ENCODE peak calls at places on chromosomes 16 and 17, in eight cellular contexts. One of them, this sample, is unnamed.

GRCh38 chr17:29091591-29092291 is 48.8 kb downstream of the PIPOX start:
- DNase-seq in adrenal gland: no peak
- DNase-seq in dorsolateral prefrontal cortex: no peak
- DNase-seq in GM06990: no peak
- DNase-seq in choroid plexus epithelial cell: no peak
- DNase-seq in astrocyte of the cerebellum: no peak
- DNase-seq in cardiac fibroblast: no peak
- DNase-seq in skeletal muscle cell: no peak
- DNase-seq in this sample: no peak

GRCh38 chr16:67397451-67397801 is 4.1 kb upstream of the TPPP3 start:
- DNase-seq in adrenal gland: no peak
- DNase-seq in dorsolateral prefrontal cortex: no peak
- DNase-seq in GM06990: no peak
- DNase-seq in choroid plexus epithelial cell: no peak
- DNase-seq in astrocyte of the cerebellum: no peak
- DNase-seq in cardiac fibroblast: no peak
- DNase-seq in skeletal muscle cell: no peak
- DNase-seq in this sample: no peak

GRCh38 chr17:29383687-29384086 is 6.5 kb upstream of the TAOK1 start:
- DNase-seq in adrenal gland: no peak
- DNase-seq in dorsolateral prefrontal cortex: no peak
- DNase-seq in GM06990: no peak
- DNase-seq in choroid plexus epithelial cell: no peak
- DNase-seq in astrocyte of the cerebellum: no peak
- DNase-seq in cardiac fibroblast: peak; percentile 58
- DNase-seq in skeletal muscle cell: no peak
- DNase-seq in this sample: no peak

GRCh38 chr16:57703416-57704010 is 8.9 kb downstream of the DRC7 start:
- DNase-seq in adrenal gland: no peak
- DNase-seq in dorsolateral prefrontal cortex: no peak
- DNase-seq in GM06990: no peak
- DNase-seq in choroid plexus epithelial cell: no peak
- DNase-seq in astrocyte of the cerebellum: no peak
- DNase-seq in cardiac fibroblast: no peak
- DNase-seq in skeletal muscle cell: no peak
- DNase-seq in this sample: no peak

GRCh38 chr17:13323990-13324389 is 277.7 kb downstream of the HS3ST3A1 start:
- DNase-seq in adrenal gland: no peak
- DNase-seq in dorsolateral prefrontal cortex: no peak
- DNase-seq in GM06990: no peak
- DNase-seq in choroid plexus epithelial cell: peak; percentile 36
- DNase-seq in astrocyte of the cerebellum: no peak
- DNase-seq in cardiac fibroblast: no peak
- DNase-seq in skeletal muscle cell: no peak
- DNase-seq in this sample: no peak

GRCh38 chr16:88854306-88855111 is 2.2 kb downstream of the GALNS start:
- DNase-seq in adrenal gland: no peak
- DNase-seq in dorsolateral prefrontal cortex: no peak
- DNase-seq in GM06990: peak; percentile 43
- DNase-seq in choroid plexus epithelial cell: no peak
- DNase-seq in astrocyte of the cerebellum: no peak
- DNase-seq in cardiac fibroblast: no peak
- DNase-seq in skeletal muscle cell: no peak
- DNase-seq in this sample: no peak

GRCh38 chr16:86252596-86252995 is 257.7 kb upstream of the FOXF1 start:
- DNase-seq in adrenal gland: no peak
- DNase-seq in dorsolateral prefrontal cortex: no peak
- DNase-seq in GM06990: no peak
- DNase-seq in choroid plexus epithelial cell: peak; percentile 48
- DNase-seq in astrocyte of the cerebellum: no peak
- DNase-seq in cardiac fibroblast: peak; percentile 40
- DNase-seq in skeletal muscle cell: no peak
- DNase-seq in this sample: no peak

GRCh38 chr17:46822388-46822921 is 4.0 kb upstream of the WNT3 start:
- DNase-seq in adrenal gland: no peak
- DNase-seq in dorsolateral prefrontal cortex: no peak
- DNase-seq in GM06990: peak; percentile 40
- DNase-seq in choroid plexus epithelial cell: no peak
- DNase-seq in astrocyte of the cerebellum: no peak
- DNase-seq in cardiac fibroblast: no peak
- DNase-seq in skeletal muscle cell: no peak
- DNase-seq in this sample: no peak

GRCh38 chr17:17120716-17121115 is 78.5 kb downstream of the MPRIP start:
- DNase-seq in adrenal gland: no peak
- DNase-seq in dorsolateral prefrontal cortex: no peak
- DNase-seq in GM06990: no peak
- DNase-seq in choroid plexus epithelial cell: peak; percentile 53
- DNase-seq in astrocyte of the cerebellum: no peak
- DNase-seq in cardiac fibroblast: no peak
- DNase-seq in skeletal muscle cell: no peak
- DNase-seq in this sample: no peak

GRCh38 chr17:50363217-50364060 is 9.5 kb downstream of the MRPL27 start:
- DNase-seq in adrenal gland: no peak
- DNase-seq in dorsolateral prefrontal cortex: peak; percentile 68
- DNase-seq in GM06990: no peak
- DNase-seq in choroid plexus epithelial cell: peak; percentile 81
- DNase-seq in astrocyte of the cerebellum: peak; percentile 55
- DNase-seq in cardiac fibroblast: no peak
- DNase-seq in skeletal muscle cell: no peak
- DNase-seq in this sample: no peak

GRCh38 chr17:78997231-78997741 is 12.3 kb downstream of the CANT1 start:
- DNase-seq in adrenal gland: peak; percentile 27
- DNase-seq in dorsolateral prefrontal cortex: no peak
- DNase-seq in GM06990: no peak
- DNase-seq in choroid plexus epithelial cell: no peak
- DNase-seq in astrocyte of the cerebellum: no peak
- DNase-seq in cardiac fibroblast: no peak
- DNase-seq in skeletal muscle cell: no peak
- DNase-seq in this sample: no peak

GRCh38 chr16:24534634-24535033 is 4.7 kb upstream of the RBBP6 start:
- DNase-seq in adrenal gland: no peak
- DNase-seq in dorsolateral prefrontal cortex: no peak
- DNase-seq in GM06990: no peak
- DNase-seq in choroid plexus epithelial cell: no peak
- DNase-seq in astrocyte of the cerebellum: no peak
- DNase-seq in cardiac fibroblast: peak; percentile 33
- DNase-seq in skeletal muscle cell: no peak
- DNase-seq in this sample: no peak

GRCh38 chr17:46777943-46778915 is 40.3 kb downstream of the WNT3 start:
- DNase-seq in adrenal gland: no peak
- DNase-seq in dorsolateral prefrontal cortex: peak; percentile 69
- DNase-seq in GM06990: no peak
- DNase-seq in choroid plexus epithelial cell: no peak
- DNase-seq in astrocyte of the cerebellum: no peak
- DNase-seq in cardiac fibroblast: no peak
- DNase-seq in skeletal muscle cell: no peak
- DNase-seq in this sample: no peak

GRCh38 chr16:27177031-27177774 is 26.1 kb upstream of the KDM8 start:
- DNase-seq in adrenal gland: no peak
- DNase-seq in dorsolateral prefrontal cortex: no peak
- DNase-seq in GM06990: no peak
- DNase-seq in choroid plexus epithelial cell: peak; percentile 82
- DNase-seq in astrocyte of the cerebellum: peak; percentile 8
- DNase-seq in cardiac fibroblast: peak; percentile 92
- DNase-seq in skeletal muscle cell: peak; percentile 31
- DNase-seq in this sample: peak; percentile 50

GRCh38 chr17:56598471-56598870 is 5.0 kb downstream of the NOG start:
- DNase-seq in adrenal gland: no peak
- DNase-seq in dorsolateral prefrontal cortex: no peak
- DNase-seq in GM06990: no peak
- DNase-seq in choroid plexus epithelial cell: no peak
- DNase-seq in astrocyte of the cerebellum: no peak
- DNase-seq in cardiac fibroblast: peak; percentile 3
- DNase-seq in skeletal muscle cell: no peak
- DNase-seq in this sample: no peak

GRCh38 chr17:5419959-5420653 is at the start of gene RPAIN:
- DNase-seq in adrenal gland: peak; percentile 87
- DNase-seq in dorsolateral prefrontal cortex: peak; percentile 93
- DNase-seq in GM06990: no peak
- DNase-seq in choroid plexus epithelial cell: peak; percentile 91
- DNase-seq in astrocyte of the cerebellum: no peak
- DNase-seq in cardiac fibroblast: peak; percentile 84
- DNase-seq in skeletal muscle cell: no peak
- DNase-seq in this sample: no peak

GRCh38 chr17:57097832-57098421 is 12.9 kb downstream of the AKAP1 start:
- DNase-seq in adrenal gland: no peak
- DNase-seq in dorsolateral prefrontal cortex: no peak
- DNase-seq in GM06990: no peak
- DNase-seq in choroid plexus epithelial cell: peak; percentile 72
- DNase-seq in astrocyte of the cerebellum: peak; percentile 83
- DNase-seq in cardiac fibroblast: peak; percentile 90
- DNase-seq in skeletal muscle cell: peak; percentile 48
- DNase-seq in this sample: no peak

GRCh38 chr17:79864617-79865250 is 25.5 kb upstream of the CBX4 start:
- DNase-seq in adrenal gland: no peak
- DNase-seq in dorsolateral prefrontal cortex: no peak
- DNase-seq in GM06990: no peak
- DNase-seq in choroid plexus epithelial cell: no peak
- DNase-seq in astrocyte of the cerebellum: no peak
- DNase-seq in cardiac fibroblast: no peak
- DNase-seq in skeletal muscle cell: no peak
- DNase-seq in this sample: no peak

GRCh38 chr17:9880582-9880999 is 24.5 kb downstream of the RCVRN start:
- DNase-seq in adrenal gland: no peak
- DNase-seq in dorsolateral prefrontal cortex: no peak
- DNase-seq in GM06990: peak; percentile 25
- DNase-seq in choroid plexus epithelial cell: peak; percentile 37
- DNase-seq in astrocyte of the cerebellum: no peak
- DNase-seq in cardiac fibroblast: no peak
- DNase-seq in skeletal muscle cell: no peak
- DNase-seq in this sample: no peak

GRCh38 chr17:73099504-73099903 is 7.0 kb upstream of the SLC39A11 start:
- DNase-seq in adrenal gland: no peak
- DNase-seq in dorsolateral prefrontal cortex: no peak
- DNase-seq in GM06990: no peak
- DNase-seq in choroid plexus epithelial cell: peak; percentile 26
- DNase-seq in astrocyte of the cerebellum: no peak
- DNase-seq in cardiac fibroblast: no peak
- DNase-seq in skeletal muscle cell: no peak
- DNase-seq in this sample: no peak
- H3K4me3 ChIP-seq in adrenal gland: no peak overlapping the region
- H3K4me3 ChIP-seq in dorsolateral prefrontal cortex: no peak overlapping the region
- H3K4me3 ChIP-seq in GM06990: no peak overlapping the region
- H3K4me3 ChIP-seq in choroid plexus epithelial cell: no peak overlapping the region
- H3K4me3 ChIP-seq in astrocyte of the cerebellum: no peak overlapping the region
- H3K4me3 ChIP-seq in cardiac fibroblast: no peak overlapping the region
- H3K4me3 ChIP-seq in skeletal muscle cell: no peak overlapping the region
- H3K4me3 ChIP-seq in this sample: no peak overlapping the region

GRCh38 chr16:8869212-8869987 is 594 bp upstream of the CARHSP1 start:
- DNase-seq in adrenal gland: no peak
- DNase-seq in dorsolateral prefrontal cortex: no peak
- DNase-seq in GM06990: no peak
- DNase-seq in choroid plexus epithelial cell: no peak
- DNase-seq in astrocyte of the cerebellum: no peak
- DNase-seq in cardiac fibroblast: no peak
- DNase-seq in skeletal muscle cell: no peak
- DNase-seq in this sample: no peak
- H3K4me3 ChIP-seq in adrenal gland: peak overlapping the region; percentile 64
- H3K4me3 ChIP-seq in dorsolateral prefrontal cortex: peak overlapping the region; percentile 83
- H3K4me3 ChIP-seq in GM06990: peak overlapping the region; percentile 67
- H3K4me3 ChIP-seq in choroid plexus epithelial cell: peak overlapping the region; percentile 60
- H3K4me3 ChIP-seq in astrocyte of the cerebellum: peak overlapping the region; percentile 71
- H3K4me3 ChIP-seq in cardiac fibroblast: peak overlapping the region; percentile 33
- H3K4me3 ChIP-seq in skeletal muscle cell: peak overlapping the region; percentile 49
- H3K4me3 ChIP-seq in this sample: peak overlapping the region; percentile 55

DNA sequence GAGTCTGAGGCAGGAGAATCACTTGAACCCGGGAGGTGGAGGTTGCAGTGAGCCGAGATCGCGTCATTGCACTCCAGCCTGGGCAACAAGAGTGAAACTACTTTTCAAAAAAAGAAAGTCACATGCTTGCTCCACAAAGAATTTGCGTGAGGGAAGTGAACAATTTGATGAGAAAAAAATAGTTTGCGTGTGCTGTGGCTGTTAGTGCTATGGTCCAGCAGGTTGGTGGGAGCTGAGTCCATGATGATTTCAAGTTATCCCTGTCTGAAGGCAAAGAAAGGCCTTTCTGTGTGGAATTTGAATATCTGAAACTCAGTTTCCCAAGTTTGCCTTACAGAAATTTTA is 21.0 kb downstream of the PRCD start:
- DNase-seq in adrenal gland: no peak
- DNase-seq in dorsolateral prefrontal cortex: no peak
- DNase-seq in GM06990: no peak
- DNase-seq in choroid plexus epithelial cell: no peak
- DNase-seq in astrocyte of the cerebellum: no peak
- DNase-seq in cardiac fibroblast: no peak
- DNase-seq in skeletal muscle cell: no peak
- DNase-seq in this sample: no peak
- H3K4me3 ChIP-seq in adrenal gland: no peak overlapping the region
- H3K4me3 ChIP-seq in dorsolateral prefrontal cortex: no peak overlapping the region
- H3K4me3 ChIP-seq in GM06990: peak overlapping the region; percentile 98
- H3K4me3 ChIP-seq in choroid plexus epithelial cell: no peak overlapping the region
- H3K4me3 ChIP-seq in astrocyte of the cerebellum: no peak overlapping the region
- H3K4me3 ChIP-seq in cardiac fibroblast: no peak overlapping the region
- H3K4me3 ChIP-seq in skeletal muscle cell: no peak overlapping the region
- H3K4me3 ChIP-seq in this sample: no peak overlapping the region

GRCh38 chr17:76009447-76009846 is 8.8 kb downstream of the CDK3 start:
- DNase-seq in adrenal gland: no peak
- DNase-seq in dorsolateral prefrontal cortex: no peak
- DNase-seq in GM06990: no peak
- DNase-seq in choroid plexus epithelial cell: no peak
- DNase-seq in astrocyte of the cerebellum: no peak
- DNase-seq in cardiac fibroblast: no peak
- DNase-seq in skeletal muscle cell: no peak
- DNase-seq in this sample: no peak

GRCh38 chr17:76014100-76014924 is 12.8 kb downstream of the EVPL start:
- DNase-seq in adrenal gland: peak; percentile 73
- DNase-seq in dorsolateral prefrontal cortex: peak; percentile 60
- DNase-seq in GM06990: peak; percentile 56
- DNase-seq in choroid plexus epithelial cell: peak; percentile 79
- DNase-seq in astrocyte of the cerebellum: no peak
- DNase-seq in cardiac fibroblast: peak; percentile 70
- DNase-seq in skeletal muscle cell: no peak
- DNase-seq in this sample: no peak

GRCh38 chr17:76009969-76010661 is 9.5 kb downstream of the CDK3 start:
- DNase-seq in adrenal gland: no peak
- DNase-seq in dorsolateral prefrontal cortex: no peak
- DNase-seq in GM06990: no peak
- DNase-seq in choroid plexus epithelial cell: no peak
- DNase-seq in astrocyte of the cerebellum: no peak
- DNase-seq in cardiac fibroblast: no peak
- DNase-seq in skeletal muscle cell: no peak
- DNase-seq in this sample: no peak

GRCh38 chr17:76013377-76013932 is 12.8 kb downstream of the CDK3 start:
- DNase-seq in adrenal gland: no peak
- DNase-seq in dorsolateral prefrontal cortex: no peak
- DNase-seq in GM06990: no peak
- DNase-seq in choroid plexus epithelial cell: no peak
- DNase-seq in astrocyte of the cerebellum: no peak
- DNase-seq in cardiac fibroblast: no peak
- DNase-seq in skeletal muscle cell: no peak
- DNase-seq in this sample: no peak

DNA sequence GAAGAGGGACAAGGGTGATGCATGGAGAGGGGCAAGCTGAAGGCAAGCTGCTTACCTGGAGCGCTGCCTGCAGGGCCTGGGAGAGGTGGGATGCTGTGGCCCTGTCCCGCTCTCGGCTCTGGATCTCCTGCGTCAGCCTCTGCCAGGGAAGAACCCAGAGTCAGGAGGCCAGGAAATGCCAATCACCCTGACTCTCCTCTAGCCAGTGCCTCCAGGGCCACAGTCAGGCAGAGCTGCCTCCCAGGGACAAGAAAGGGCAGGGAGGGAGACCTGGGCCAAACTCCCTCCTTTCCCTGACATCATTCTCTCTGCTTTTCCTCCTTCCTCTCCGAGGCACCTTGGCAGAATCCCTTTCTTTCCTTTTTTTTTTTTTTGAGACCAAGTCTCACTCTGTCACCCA is 11.3 kb downstream of the CDK3 start:
- DNase-seq in adrenal gland: no peak
- DNase-seq in dorsolateral prefrontal cortex: no peak
- DNase-seq in GM06990: no peak
- DNase-seq in choroid plexus epithelial cell: no peak
- DNase-seq in astrocyte of the cerebellum: no peak
- DNase-seq in cardiac fibroblast: no peak
- DNase-seq in skeletal muscle cell: no peak
- DNase-seq in this sample: no peak
- H3K4me3 ChIP-seq in adrenal gland: no peak overlapping the region
- H3K4me3 ChIP-seq in dorsolateral prefrontal cortex: no peak overlapping the region
- H3K4me3 ChIP-seq in GM06990: no peak overlapping the region
- H3K4me3 ChIP-seq in choroid plexus epithelial cell: no peak overlapping the region
- H3K4me3 ChIP-seq in astrocyte of the cerebellum: no peak overlapping the region
- H3K4me3 ChIP-seq in cardiac fibroblast: no peak overlapping the region
- H3K4me3 ChIP-seq in skeletal muscle cell: no peak overlapping the region
- H3K4me3 ChIP-seq in this sample: no peak overlapping the region

This sample was measured in AG04449.